ENCODE peak calls at places on chromosomes 12 and 14, in four cellular contexts. P is AML-193; E is effector memory CD8-positive, alpha-beta T cell; A is dermis blood vessel endothelial cell. S is an unnamed sample.

GRCh38 chr12:64072946-64073345 is 149.2 kb downstream of the KICS2 start:
- DNase-seq in A (no peak), P (no peak), E (no peak), S (no peak)

GRCh38 chr12:22467190-22467589 is 77.2 kb downstream of the C2CD5 start:
- DNase-seq in A (no peak), E (no peak), P (no peak), S (peak)

GRCh38 chr12:80892597-80893445 is 44.9 kb downstream of the LIN7A start:
- DNase-seq in A (no peak), E (no peak), P (no peak), S (peak)

GRCh38 chr14:68908860-68909259 is 70.2 kb downstream of the ACTN1 start:
- DNase-seq in P (no peak), E (no peak), A (no peak), S (no peak)

GRCh38 chr14:87111741-87112140 is 881.2 kb downstream of the GALC start:
- DNase-seq in P (no peak), E (no peak), A (no peak), S (no peak)

GRCh38 chr12:92505373-92506340 is 197.1 kb upstream of the PLEKHG7 start:
- DNase-seq in P (peak), E (peak), A (peak), S (no peak)

GRCh38 chr12:119157528-119157927 is 21.2 kb upstream of the HSPB8 start:
- DNase-seq in E (no peak), P (no peak), A (no peak), S (no peak)

GRCh38 chr14:69539631-69540410 is 34.9 kb downstream of the CCDC177 start:
- DNase-seq in E (no peak), A (no peak), P (peak), S (no peak)

GRCh38 chr12:8449293-8449944 is 6.3 kb upstream of the CLEC6A start:
- DNase-seq in E (no peak), A (no peak), P (no peak), S (no peak)

GRCh38 chr14:25537846-25538455 is 488.0 kb upstream of the STXBP6 start:
- DNase-seq in E (no peak), A (no peak), P (peak), S (peak)

GRCh38 chr12:15721716-15722115 is 67.5 kb downstream of the EPS8 start:
- DNase-seq in A (no peak), P (no peak), E (no peak), S (no peak)

GRCh38 chr14:23864856-23865255 is 88.7 kb upstream of the DHRS4 start:
- DNase-seq in A (no peak), P (no peak), E (no peak), S (no peak)

GRCh38 chr12:117192057-117192456 is 1.8 kb upstream of the FBXO21 start:
- DNase-seq in E (no peak), A (no peak), P (no peak), S (peak)

GRCh38 chr14:25431211-25432076 is 381.5 kb upstream of the STXBP6 start:
- DNase-seq in A (peak), P (no peak), E (no peak), S (peak)

GRCh38 chr14:96085369-96085768 is 46.2 kb downstream of the C14orf132 start:
- DNase-seq in E (no peak), A (peak), P (no peak), S (no peak)

GRCh38 chr12:104280703-104281458 is 22.7 kb upstream of the EID3 start:
- DNase-seq in A (peak), P (no peak), E (no peak), S (no peak)

GRCh38 chr12:57190037-57190436 is 26.6 kb upstream of the NXPH4 start:
- DNase-seq in P (no peak), A (peak), E (no peak), S (peak)

GRCh38 chr12:12010277-12011031 is 60.3 kb upstream of the BCL2L14 start:
- DNase-seq in P (peak), A (no peak), E (peak), S (peak)

GRCh38 chr14:96614528-96614927 is 112.3 kb downstream of the PAPOLA start:
- DNase-seq in P (no peak), E (no peak), A (no peak), S (peak)

GRCh38 chr14:68680541-68681051 is 112.3 kb downstream of the ZFP36L1 start:
- DNase-seq in A (no peak), P (no peak), E (no peak), S (no peak)

GRCh38 chr14:21066882-21067502 is 3.1 kb upstream of the ARHGEF40 start:
- DNase-seq in P (peak), E (no peak), A (peak), S (peak)

GRCh38 chr12:75702477-75703093 is 191.2 kb upstream of the KRR1 start:
- DNase-seq in E (no peak), A (no peak), P (no peak), S (no peak)

S was measured in A673.